ENCODE peak calls at places on chromosomes 16 and 17, in six cellular contexts. One of them, this sample, is unnamed.

GRCh38 chr16:10671729-10672128 is 23.0 kb downstream of the TEKT5 start:
- DNase-seq in H9: no peak
- DNase-seq in mesenchymal stem cell: no peak
- DNase-seq in neuronal stem cell: no peak
- DNase-seq in H1: no peak
- DNase-seq in IMR-90: no peak
- DNase-seq in this sample: no peak

GRCh38 chr17:15263206-15263579 is 1.9 kb downstream of the PMP22 start:
- DNase-seq in H9: no peak
- DNase-seq in mesenchymal stem cell: peak
- DNase-seq in neuronal stem cell: peak
- DNase-seq in H1: no peak
- DNase-seq in IMR-90: peak
- DNase-seq in this sample: peak

GRCh38 chr17:33002245-33002644 is 10.6 kb downstream of the SPACA3 start:
- DNase-seq in H9: no peak
- DNase-seq in mesenchymal stem cell: no peak
- DNase-seq in neuronal stem cell: no peak
- DNase-seq in H1: no peak
- DNase-seq in IMR-90: no peak
- DNase-seq in this sample: no peak

GRCh38 chr17:72725432-72726068 is 366.9 kb downstream of the SLC39A11 start:
- DNase-seq in H9: peak
- DNase-seq in mesenchymal stem cell: peak
- DNase-seq in neuronal stem cell: peak
- DNase-seq in H1: peak
- DNase-seq in IMR-90: peak
- DNase-seq in this sample: peak

GRCh38 chr17:5128905-5129535 is 13.2 kb downstream of the USP6 start:
- DNase-seq in H9: no peak
- DNase-seq in mesenchymal stem cell: no peak
- DNase-seq in neuronal stem cell: no peak
- DNase-seq in H1: peak
- DNase-seq in IMR-90: no peak
- DNase-seq in this sample: no peak

GRCh38 chr16:25110392-25110947 is 1.1 kb upstream of the LCMT1 start:
- DNase-seq in H9: no peak
- DNase-seq in mesenchymal stem cell: peak
- DNase-seq in neuronal stem cell: no peak
- DNase-seq in H1: no peak
- DNase-seq in IMR-90: no peak
- DNase-seq in this sample: no peak

GRCh38 chr17:33594000-33594399 is 300.9 kb upstream of the ASIC2 start:
- DNase-seq in H9: no peak
- DNase-seq in mesenchymal stem cell: peak
- DNase-seq in neuronal stem cell: no peak
- DNase-seq in H1: no peak
- DNase-seq in IMR-90: no peak
- DNase-seq in this sample: no peak

GRCh38 chr16:87702325-87702811 is 63.4 kb downstream of the KLHDC4 start:
- DNase-seq in H9: peak
- DNase-seq in mesenchymal stem cell: peak
- DNase-seq in neuronal stem cell: no peak
- DNase-seq in H1: peak
- DNase-seq in IMR-90: peak
- DNase-seq in this sample: peak

GRCh38 chr17:58960068-58960467 is 146.6 kb downstream of the TRIM37 start:
- DNase-seq in H9: no peak
- DNase-seq in mesenchymal stem cell: peak
- DNase-seq in neuronal stem cell: no peak
- DNase-seq in H1: no peak
- DNase-seq in IMR-90: peak
- DNase-seq in this sample: peak

GRCh38 chr16:83116274-83116892 is 489.6 kb downstream of the CDH13 start:
- DNase-seq in H9: peak
- DNase-seq in mesenchymal stem cell: peak
- DNase-seq in neuronal stem cell: no peak
- DNase-seq in H1: no peak
- DNase-seq in IMR-90: no peak
- DNase-seq in this sample: no peak

GRCh38 chr16:2278956-2279800 is 11.3 kb upstream of the RNPS1 start:
- DNase-seq in H9: no peak
- DNase-seq in mesenchymal stem cell: no peak
- DNase-seq in neuronal stem cell: no peak
- DNase-seq in H1: no peak
- DNase-seq in IMR-90: no peak
- DNase-seq in this sample: no peak

GRCh38 chr16:84844049-84844350 is 24.2 kb downstream of the CRISPLD2 start:
- DNase-seq in H9: no peak
- DNase-seq in mesenchymal stem cell: no peak
- DNase-seq in neuronal stem cell: no peak
- DNase-seq in H1: no peak
- DNase-seq in IMR-90: no peak
- DNase-seq in this sample: no peak

GRCh38 chr17:21171970-21172510 is 41.9 kb downstream of the TMEM11 start:
- DNase-seq in H9: no peak
- DNase-seq in mesenchymal stem cell: no peak
- DNase-seq in neuronal stem cell: no peak
- DNase-seq in H1: no peak
- DNase-seq in IMR-90: no peak
- DNase-seq in this sample: no peak

GRCh38 chr17:50155115-50155819 is 4.8 kb upstream of the PPP1R9B start:
- DNase-seq in H9: no peak
- DNase-seq in mesenchymal stem cell: peak
- DNase-seq in neuronal stem cell: no peak
- DNase-seq in H1: no peak
- DNase-seq in IMR-90: peak
- DNase-seq in this sample: no peak

GRCh38 chr16:83224642-83225041 is 583.1 kb upstream of the HSBP1 start:
- DNase-seq in H9: no peak
- DNase-seq in mesenchymal stem cell: no peak
- DNase-seq in neuronal stem cell: no peak
- DNase-seq in H1: no peak
- DNase-seq in IMR-90: no peak
- DNase-seq in this sample: no peak

GRCh38 chr16:69839798-69840409 is 77.8 kb downstream of the WWP2 start:
- DNase-seq in H9: no peak
- DNase-seq in mesenchymal stem cell: no peak
- DNase-seq in neuronal stem cell: no peak
- DNase-seq in H1: no peak
- DNase-seq in IMR-90: no peak
- DNase-seq in this sample: no peak

GRCh38 chr17:45098869-45099616 is 33.3 kb downstream of the PLCD3 start:
- DNase-seq in H9: peak
- DNase-seq in mesenchymal stem cell: peak
- DNase-seq in neuronal stem cell: peak
- DNase-seq in H1: peak
- DNase-seq in IMR-90: peak
- DNase-seq in this sample: peak

GRCh38 chr17:33292184-33292980 is 713 bp downstream of the ASIC2 start:
- DNase-seq in H9: peak
- DNase-seq in mesenchymal stem cell: peak
- DNase-seq in neuronal stem cell: peak
- DNase-seq in H1: peak
- DNase-seq in IMR-90: peak
- DNase-seq in this sample: peak

GRCh38 chr16:66380421-66380820 is 13.9 kb downstream of the CDH5 start:
- DNase-seq in H9: no peak
- DNase-seq in mesenchymal stem cell: no peak
- DNase-seq in neuronal stem cell: no peak
- DNase-seq in H1: no peak
- DNase-seq in IMR-90: no peak
- DNase-seq in this sample: no peak

GRCh38 chr17:7144203-7144602 is 29.6 kb upstream of the ASGR2 start:
- DNase-seq in H9: no peak
- DNase-seq in mesenchymal stem cell: no peak
- DNase-seq in neuronal stem cell: no peak
- DNase-seq in H1: no peak
- DNase-seq in IMR-90: no peak
- DNase-seq in this sample: peak

GRCh38 chr17:35537569-35538209 is at the start of gene SLFN12L:
- DNase-seq in H9: no peak
- DNase-seq in mesenchymal stem cell: peak
- DNase-seq in neuronal stem cell: no peak
- DNase-seq in H1: no peak
- DNase-seq in IMR-90: no peak
- DNase-seq in this sample: no peak

GRCh38 chr16:8888951-8889892 is 7.1 kb downstream of the LITAFD start:
- DNase-seq in H9: no peak
- DNase-seq in mesenchymal stem cell: no peak
- DNase-seq in neuronal stem cell: no peak
- DNase-seq in H1: no peak
- DNase-seq in IMR-90: no peak
- DNase-seq in this sample: no peak

GRCh38 chr16:84059946-84060901 is 17.6 kb upstream of the SLC38A8 start:
- DNase-seq in H9: no peak
- DNase-seq in mesenchymal stem cell: no peak
- DNase-seq in neuronal stem cell: no peak
- DNase-seq in H1: no peak
- DNase-seq in IMR-90: no peak
- DNase-seq in this sample: no peak

GRCh38 chr16:69131749-69132423 is 502 bp downstream of the CHTF8 start:
- DNase-seq in H9: peak
- DNase-seq in mesenchymal stem cell: peak
- DNase-seq in neuronal stem cell: peak
- DNase-seq in H1: peak
- DNase-seq in IMR-90: peak
- DNase-seq in this sample: peak

GRCh38 chr17:39751637-39752036 is 13.9 kb downstream of the GRB7 start:
- DNase-seq in H9: peak
- DNase-seq in mesenchymal stem cell: no peak
- DNase-seq in neuronal stem cell: no peak
- DNase-seq in H1: no peak
- DNase-seq in IMR-90: no peak
- DNase-seq in this sample: no peak

GRCh38 chr17:32696426-32696825 is 180.5 kb downstream of the MYO1D start:
- DNase-seq in H9: no peak
- DNase-seq in mesenchymal stem cell: no peak
- DNase-seq in neuronal stem cell: no peak
- DNase-seq in H1: no peak
- DNase-seq in IMR-90: no peak
- DNase-seq in this sample: no peak

GRCh38 chr16:9345046-9345445 is 253.6 kb downstream of the HAPSTR1 start:
- DNase-seq in H9: no peak
- DNase-seq in mesenchymal stem cell: no peak
- DNase-seq in neuronal stem cell: no peak
- DNase-seq in H1: peak
- DNase-seq in IMR-90: no peak
- DNase-seq in this sample: no peak

GRCh38 chr17:59845595-59846390 is 47.0 kb downstream of the TUBD1 start:
- DNase-seq in H9: peak
- DNase-seq in mesenchymal stem cell: peak
- DNase-seq in neuronal stem cell: no peak
- DNase-seq in H1: no peak
- DNase-seq in IMR-90: peak
- DNase-seq in this sample: peak

GRCh38 chr17:6548578-6549330 is 7.6 kb downstream of the PITPNM3 start:
- DNase-seq in H9: no peak
- DNase-seq in mesenchymal stem cell: no peak
- DNase-seq in neuronal stem cell: no peak
- DNase-seq in H1: no peak
- DNase-seq in IMR-90: no peak
- DNase-seq in this sample: no peak

GRCh38 chr17:80003969-80004368 is 31.7 kb downstream of the TBC1D16 start:
- DNase-seq in H9: no peak
- DNase-seq in mesenchymal stem cell: no peak
- DNase-seq in neuronal stem cell: no peak
- DNase-seq in H1: no peak
- DNase-seq in IMR-90: no peak
- DNase-seq in this sample: no peak
- H2BK15ac ChIP-seq in H9: no peak
- H2BK15ac ChIP-seq in mesenchymal stem cell: no peak
- H2BK15ac ChIP-seq in neuronal stem cell: no peak
- H2BK15ac ChIP-seq in H1: no peak
- H2BK15ac ChIP-seq in IMR-90: no peak
- H2BK15ac ChIP-seq in this sample: no peak

GRCh38 chr17:48500435-48501426 is 30.1 kb downstream of the HOXB1 start:
- DNase-seq in H9: peak
- DNase-seq in mesenchymal stem cell: peak
- DNase-seq in neuronal stem cell: no peak
- DNase-seq in H1: no peak
- DNase-seq in IMR-90: peak
- DNase-seq in this sample: peak
- H3K18ac ChIP-seq in H9: no peak
- H3K18ac ChIP-seq in mesenchymal stem cell: peak
- H3K18ac ChIP-seq in neuronal stem cell: no peak
- H3K18ac ChIP-seq in H1: no peak
- H3K18ac ChIP-seq in IMR-90: peak
- H3K18ac ChIP-seq in this sample: no peak

DNA sequence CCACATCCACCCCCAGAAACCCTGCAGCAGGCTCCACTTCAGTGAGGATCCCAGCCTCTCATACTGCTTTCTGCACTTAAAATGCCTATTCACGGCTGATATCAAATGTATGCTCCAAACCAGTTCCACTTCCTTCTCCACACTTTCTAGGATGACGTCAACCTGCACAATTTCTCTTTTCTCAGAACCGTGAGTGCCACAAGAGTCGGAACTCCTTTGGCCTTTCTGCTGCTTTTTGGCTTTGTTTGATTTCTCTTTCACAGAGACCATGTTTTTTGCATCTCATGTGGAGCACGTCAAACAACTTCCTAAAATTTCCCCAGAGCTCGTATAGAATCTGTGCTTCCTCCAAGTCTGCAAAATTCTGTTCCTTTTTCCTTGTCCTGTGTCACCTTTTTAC is 378.8 kb upstream of the TNRC6C start:
- DNase-seq in H9: no peak
- DNase-seq in mesenchymal stem cell: no peak
- DNase-seq in neuronal stem cell: no peak
- DNase-seq in H1: no peak
- DNase-seq in IMR-90: no peak
- DNase-seq in this sample: no peak
- H2BK15ac ChIP-seq in H9: no peak
- H2BK15ac ChIP-seq in mesenchymal stem cell: no peak
- H2BK15ac ChIP-seq in neuronal stem cell: no peak
- H2BK15ac ChIP-seq in H1: no peak
- H2BK15ac ChIP-seq in IMR-90: no peak
- H2BK15ac ChIP-seq in this sample: no peak

GRCh38 chr17:77435272-77436057 is 294.7 kb downstream of the SEC14L1 start:
- DNase-seq in H9: no peak
- DNase-seq in mesenchymal stem cell: no peak
- DNase-seq in neuronal stem cell: no peak
- DNase-seq in H1: peak
- DNase-seq in IMR-90: no peak
- DNase-seq in this sample: no peak

GRCh38 chr17:77432791-77433190 is 292.0 kb downstream of the SEC14L1 start:
- DNase-seq in H9: no peak
- DNase-seq in mesenchymal stem cell: no peak
- DNase-seq in neuronal stem cell: no peak
- DNase-seq in H1: no peak
- DNase-seq in IMR-90: no peak
- DNase-seq in this sample: peak

GRCh38 chr17:77436058-77436442 is 295.3 kb downstream of the SEC14L1 start:
- DNase-seq in H9: peak
- DNase-seq in mesenchymal stem cell: peak
- DNase-seq in neuronal stem cell: no peak
- DNase-seq in H1: peak
- DNase-seq in IMR-90: peak
- DNase-seq in this sample: peak

GRCh38 chr17:77433385-77434135 is 292.8 kb downstream of the SEC14L1 start:
- DNase-seq in H9: no peak
- DNase-seq in mesenchymal stem cell: peak
- DNase-seq in neuronal stem cell: no peak
- DNase-seq in H1: no peak
- DNase-seq in IMR-90: peak
- DNase-seq in this sample: no peak

GRCh38 chr17:77434136-77435114 is 293.7 kb downstream of the SEC14L1 start:
- DNase-seq in H9: no peak
- DNase-seq in mesenchymal stem cell: no peak
- DNase-seq in neuronal stem cell: no peak
- DNase-seq in H1: no peak
- DNase-seq in IMR-90: no peak
- DNase-seq in this sample: no peak
- H3K18ac ChIP-seq in H9: no peak
- H3K18ac ChIP-seq in mesenchymal stem cell: peak
- H3K18ac ChIP-seq in neuronal stem cell: peak
- H3K18ac ChIP-seq in H1: no peak
- H3K18ac ChIP-seq in IMR-90: no peak
- H3K18ac ChIP-seq in this sample: peak

This sample was measured in mesendoderm.